ENCODE peak calls at places on chromosomes 6 and 20, in ten cellular contexts. G is H9, C is thoracic aorta, B is AG09319, K is ovary, R is IMR-90, T is nephron progenitor cell, Z is heart left ventricle, O is left lung, N is fibroblast of mammary gland. F is an unnamed sample.

GRCh38 chr6:132041706-132042105 is 90.5 kb upstream of the CCN2 start:
- DNase-seq in K (no peak), R (peak; percentile 81), T (no peak), O (no peak), G (no peak), C (no peak), Z (no peak), N (peak; percentile 6), B (no peak), F (peak; percentile 5)

GRCh38 chr20:7195704-7196103 is 428.2 kb downstream of the BMP2 start:
- DNase-seq in K (no peak), O (no peak), T (no peak), G (no peak), R (no peak), N (peak; percentile 87), Z (no peak), B (peak; percentile 43), C (no peak), F (peak; percentile 91)

GRCh38 chr6:134449004-134449403 is 131.1 kb upstream of the SGK1 start:
- DNase-seq in K (no peak), N (no peak), B (no peak), T (no peak), C (no peak), O (no peak), G (no peak), Z (no peak), R (no peak), F (no peak)

GRCh38 chr6:75098709-75099108 is 107.1 kb downstream of the COL12A1 start:
- DNase-seq in K (peak; percentile 86), R (peak; percentile 98), C (peak; percentile 28), T (no peak), Z (peak; percentile 58), G (no peak), N (peak; percentile 99), O (peak; percentile 44), B (peak; percentile 81), F (peak; percentile 80)

GRCh38 chr6:36594816-36595167 is 630 bp downstream of the SRSF3 start:
- DNase-seq in O (no peak), K (no peak), B (no peak), C (no peak), N (no peak), T (no peak), Z (no peak), G (no peak), R (no peak), F (no peak)

GRCh38 chr6:169266261-169266660 is 12.6 kb upstream of the THBS2 start:
- DNase-seq in C (no peak), O (no peak), B (no peak), G (no peak), T (no peak), N (no peak), R (no peak), K (no peak), Z (no peak), F (no peak)

GRCh38 chr6:160734627-160735026 is 32.6 kb downstream of the PLG start:
- DNase-seq in Z (no peak), O (no peak), N (no peak), R (no peak), T (no peak), C (no peak), K (no peak), B (no peak), G (no peak), F (no peak)

GRCh38 chr20:19757487-19757972 is 528 bp upstream of the RIN2 start:
- DNase-seq in N (peak; percentile 64), T (peak; percentile 81), C (no peak), K (peak; percentile 87), R (peak; percentile 70), G (peak; percentile 70), B (no peak), Z (peak; percentile 93), O (peak; percentile 83), F (peak; percentile 63)

GRCh38 chr6:144195671-144196070 is 45.4 kb downstream of the STX11 start:
- DNase-seq in O (no peak), G (no peak), N (no peak), R (peak; percentile 62), C (no peak), Z (no peak), B (no peak), T (no peak), K (no peak), F (peak; percentile 96)

GRCh38 chr6:62516287-62517152 is 230.5 kb upstream of the KHDRBS2 start:
- DNase-seq in B (no peak), T (no peak), O (no peak), R (no peak), N (no peak), K (no peak), Z (no peak), C (no peak), G (peak; percentile 74), F (no peak)

GRCh38 chr20:17225891-17226409 is 890 bp upstream of the PCSK2 start:
- DNase-seq in R (no peak), Z (no peak), B (no peak), C (no peak), K (peak; percentile 50), T (peak; percentile 45), G (peak; percentile 45), O (no peak), N (no peak), F (no peak)

DNA sequence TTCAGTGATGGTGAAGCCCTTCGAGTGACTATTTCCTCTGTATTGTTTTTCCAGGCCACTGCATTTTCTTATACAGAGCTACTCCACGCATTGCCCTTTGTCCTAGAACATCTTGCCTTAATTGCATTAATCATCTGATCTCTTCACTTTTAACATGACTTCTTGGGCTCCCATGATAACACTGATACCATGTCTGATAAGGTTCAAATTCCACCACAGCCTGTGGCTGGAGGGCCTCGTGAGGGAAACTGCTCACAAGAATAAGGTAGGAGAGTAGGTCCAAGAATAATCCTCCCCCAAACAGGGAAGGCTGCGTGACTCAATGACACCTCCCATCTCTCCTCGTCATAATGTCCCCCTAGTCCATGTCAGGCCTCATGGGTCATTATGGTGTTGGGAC is 165.5 kb upstream of the ECI2 start:
- DNase-seq in B (no peak), N (no peak), T (no peak), O (no peak), G (no peak), C (no peak), R (no peak), Z (no peak), K (no peak), F (no peak)
- TF ChIP-seq CTCF in B (no peak), N (no peak), T (no peak), O (no peak), G (no peak), C (no peak), R (no peak), Z (no peak), K (no peak), F (no peak)

DNA sequence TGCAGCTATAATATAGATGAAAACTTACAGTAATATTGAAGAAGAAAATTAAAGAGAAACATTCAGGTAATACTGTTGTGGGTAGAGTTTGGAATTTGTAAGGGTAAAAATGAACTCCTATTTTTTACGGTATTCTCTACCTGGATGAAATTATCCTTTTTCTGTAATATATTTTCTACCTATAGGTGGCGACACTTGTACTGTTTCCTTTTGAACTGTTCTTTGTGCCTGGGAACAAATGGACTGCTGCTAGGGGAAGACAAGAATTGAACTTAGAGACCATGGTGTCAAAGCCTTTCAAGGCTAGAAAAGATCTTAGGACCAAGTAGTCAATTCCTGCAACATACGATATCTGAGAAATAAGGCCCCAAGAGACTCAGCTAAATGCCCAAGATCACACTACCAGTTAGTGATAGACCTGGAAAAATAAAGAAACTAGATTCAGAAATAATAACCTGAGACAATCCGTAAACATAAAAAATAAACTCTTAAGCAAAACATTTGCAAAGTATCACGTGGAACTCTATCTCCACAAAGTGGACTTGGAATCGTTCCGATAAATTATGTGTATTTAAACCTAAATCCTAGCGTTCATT is 383.8 kb downstream of the TFAP2A start:
- DNase-seq in N (no peak), R (no peak), C (no peak), B (no peak), Z (no peak), K (no peak), G (no peak), T (peak; percentile 5), O (no peak), F (peak; percentile 45)
- TF ChIP-seq CTCF in N (peak; percentile 19), R (no peak), C (peak; percentile 29), B (peak; percentile 35), Z (peak; percentile 29), K (no peak), G (peak; percentile 82), T (peak; percentile 59), O (peak; percentile 31), F (peak; percentile 55)

GRCh38 chr6:110690106-110690654 is 125.1 kb downstream of the CDK19 start:
- DNase-seq in B (no peak), N (no peak), R (no peak), O (no peak), T (no peak), K (no peak), G (no peak), Z (no peak), C (no peak), F (peak; percentile 20)

GRCh38 chr6:110687326-110687725 is 127.9 kb downstream of the CDK19 start:
- DNase-seq in Z (no peak), R (no peak), B (no peak), O (no peak), C (no peak), T (no peak), N (no peak), K (no peak), G (no peak), F (no peak)

GRCh38 chr6:110688661-110689268 is 126.5 kb downstream of the CDK19 start:
- DNase-seq in N (no peak), Z (no peak), T (no peak), B (no peak), C (no peak), R (no peak), O (peak; percentile 74), K (no peak), G (no peak), F (peak; percentile 58)

GRCh38 chr6:110690916-110691315 is 124.4 kb downstream of the CDK19 start:
- DNase-seq in T (no peak), G (no peak), Z (no peak), C (no peak), K (no peak), R (no peak), O (no peak), B (no peak), N (no peak), F (no peak)

GRCh38 chr6:110689275-110689935 is 125.9 kb downstream of the CDK19 start:
- DNase-seq in N (no peak), R (no peak), G (peak; percentile 35), O (no peak), C (no peak), Z (no peak), B (no peak), K (no peak), T (no peak), F (peak; percentile 11)
- TF ChIP-seq CTCF in N (no peak), R (no peak), G (peak; percentile 10), O (no peak), C (no peak), Z (no peak), B (no peak), K (no peak), T (no peak), F (no peak)

DNA sequence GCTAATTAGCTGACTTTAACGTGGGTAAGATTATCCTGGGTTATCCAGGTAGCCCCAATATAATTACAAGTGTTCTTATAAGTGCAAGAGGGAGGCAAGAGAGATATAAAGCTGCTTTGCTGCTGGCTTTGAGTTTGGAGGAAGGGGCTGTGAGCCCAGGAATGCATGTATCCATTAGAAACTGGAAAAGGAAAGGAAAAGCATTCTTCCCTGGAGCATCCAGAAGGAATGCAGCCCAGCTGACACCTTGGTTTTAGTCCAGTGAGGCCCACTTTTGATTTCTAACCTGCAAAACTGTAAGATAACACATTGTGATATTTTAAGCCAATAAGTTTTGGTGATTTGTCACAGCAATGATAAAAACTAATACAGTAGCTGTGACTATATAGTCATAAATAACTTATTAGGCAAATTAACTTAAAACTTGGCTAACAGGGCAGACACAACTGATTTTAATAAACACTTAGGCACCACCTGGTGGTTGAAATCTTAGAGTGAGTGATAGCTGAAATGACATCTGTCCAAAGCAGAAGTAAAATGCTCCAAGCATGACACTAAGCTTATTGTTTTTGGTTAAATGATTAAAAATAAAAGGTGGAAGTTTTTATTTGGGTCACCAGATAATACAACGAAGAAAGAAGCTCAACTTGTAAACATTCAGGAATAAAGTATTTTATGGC is 35.6 kb downstream of the ADGRF4 start:
- DNase-seq in G (no peak), T (no peak), O (no peak), N (peak; percentile 19), K (no peak), C (no peak), Z (no peak), R (peak; percentile 4), B (no peak), F (peak; percentile 72)
- TF ChIP-seq CTCF in G (peak; percentile 59), T (no peak), O (peak; percentile 21), N (peak; percentile 11), K (no peak), C (no peak), Z (peak; percentile 48), R (peak; percentile 19), B (peak; percentile 28), F (peak; percentile 60)